ENCODE peak calls at places on chromosomes 12 and 14, in four cellular contexts. W is aorta; I is naive thymus-derived CD8-positive, alpha-beta T cell; S is midbrain. T is an unnamed sample.
A peak's percentile ranks its signal among the peaks of the same experiment; 100 is the strongest.

GRCh38 chr12:126389961-126390360 is 1324.7 kb downstream of the AACS start:
- DNase-seq in W (no peak), I (no peak), S (no peak), T (no peak)

GRCh38 chr12:20624718-20625117 is 70.4 kb upstream of the SLCO1C1 start:
- DNase-seq in W (no peak), I (no peak), S (no peak), T (no peak)

GRCh38 chr14:20556500-20557211 is 4.2 kb downstream of the RNASE9 start:
- DNase-seq in W (no peak), I (no peak), S (no peak), T (no peak)

GRCh38 chr12:118063567-118064391 is 2.8 kb upstream of the WSB2 start:
- DNase-seq in W (no peak), I (no peak), S (no peak), T (no peak)

GRCh38 chr12:1047898-1048660 is 57.1 kb downstream of the ERC1 start:
- DNase-seq in W (no peak), I (no peak), S (no peak), T (no peak)

GRCh38 chr14:79947440-79947839 is 263.9 kb downstream of the DIO2 start:
- DNase-seq in W (no peak), I (no peak), S (no peak), T (no peak)

GRCh38 chr12:81450920-81451739 is 308.0 kb downstream of the PPFIA2 start:
- DNase-seq in W (no peak), I (no peak), S (peak; percentile 59), T (no peak)

GRCh38 chr14:63972323-63972932 is 119.6 kb downstream of the SYNE2 start:
- DNase-seq in W (no peak), I (no peak), S (no peak), T (no peak)

T was measured in spleen.